ENCODE peak calls at places on chromosomes 7 and 10, in ten cellular contexts. P, D, X, J, E, V, T, O, H and L are unnamed samples.

GRCh38 chr7:14888904-14889482 is 13.6 kb downstream of the DGKB start:
- DNase-seq in P (no peak), D (no peak), X (no peak), J (peak), E (no peak), V (no peak), T (no peak), O (no peak), H (peak), L (no peak)

GRCh38 chr7:45579386-45579785 is 5.2 kb downstream of the ADCY1 start:
- DNase-seq in P (peak), D (no peak), X (no peak), J (no peak), E (no peak), V (peak), T (no peak), O (no peak), H (no peak), L (no peak)

GRCh38 chr7:115340828-115341227 is 418.9 kb downstream of the MDFIC start:
- DNase-seq in P (no peak), D (peak), X (no peak), J (peak), E (no peak), V (no peak), T (no peak), O (no peak), H (peak), L (peak)

GRCh38 chr7:82805527-82805960 is 357.1 kb downstream of the PCLO start:
- DNase-seq in P (no peak), D (peak), X (no peak), J (peak), E (no peak), V (no peak), T (no peak), O (no peak), H (peak), L (peak)

GRCh38 chr10:94630017-94630688 is 53.4 kb upstream of the CYP2C18 start:
- DNase-seq in P (no peak), D (peak), X (peak), J (no peak), E (no peak), V (no peak), T (no peak), O (no peak), H (peak), L (peak)

GRCh38 chr7:108525327-108525984 is 479 bp downstream of the PNPLA8 start:
- DNase-seq in P (no peak), D (peak), X (peak), J (peak), E (no peak), V (no peak), T (no peak), O (no peak), H (peak), L (peak)

GRCh38 chr7:32462451-32462850 is 27.7 kb downstream of the LSM5 start:
- DNase-seq in P (no peak), D (no peak), X (no peak), J (no peak), E (no peak), V (no peak), T (no peak), O (no peak), H (no peak), L (no peak)

GRCh38 chr10:14696763-14697321 is 77.9 kb downstream of the FAM107B start:
- DNase-seq in P (no peak), D (no peak), X (no peak), J (no peak), E (no peak), V (no peak), T (no peak), O (no peak), H (no peak), L (no peak)

GRCh38 chr7:596071-596818 is 76.6 kb upstream of the PDGFA start:
- DNase-seq in P (no peak), D (no peak), X (no peak), J (no peak), E (no peak), V (no peak), T (no peak), O (no peak), H (no peak), L (no peak)

GRCh38 chr10:629186-629998 is 60.1 kb downstream of the DIP2C start:
- DNase-seq in P (no peak), D (no peak), X (no peak), J (no peak), E (no peak), V (no peak), T (no peak), O (no peak), H (no peak), L (no peak)

GRCh38 chr7:22452142-22452763 is 47.7 kb downstream of the STEAP1B start:
- DNase-seq in P (peak), D (peak), X (peak), J (no peak), E (no peak), V (peak), T (peak), O (peak), H (peak), L (peak)

GRCh38 chr7:30896783-30897617 is 14.7 kb upstream of the AQP1 start:
- DNase-seq in P (no peak), D (no peak), X (no peak), J (no peak), E (no peak), V (no peak), T (no peak), O (no peak), H (no peak), L (no peak)

GRCh38 chr7:35874881-35875280 is 74.0 kb downstream of the SEPTIN7 start:
- DNase-seq in P (no peak), D (peak), X (no peak), J (peak), E (no peak), V (no peak), T (no peak), O (no peak), H (peak), L (peak)

GRCh38 chr7:127107601-127108007 is 145.1 kb downstream of the GRM8 start:
- DNase-seq in P (peak), D (peak), X (peak), J (no peak), E (peak), V (no peak), T (peak), O (peak), H (peak), L (peak)

GRCh38 chr10:61761825-61762217 is 99.1 kb downstream of the CABCOCO1 start:
- DNase-seq in P (no peak), D (no peak), X (no peak), J (no peak), E (no peak), V (no peak), T (no peak), O (no peak), H (no peak), L (no peak)

GRCh38 chr10:128751284-128751683 is 625.1 kb upstream of the MKI67 start:
- DNase-seq in P (no peak), D (no peak), X (no peak), J (peak), E (no peak), V (no peak), T (no peak), O (no peak), H (peak), L (no peak)

GRCh38 chr7:3408814-3409595 is 108.0 kb downstream of the SDK1 start:
- DNase-seq in P (no peak), D (peak), X (no peak), J (no peak), E (no peak), V (no peak), T (no peak), O (no peak), H (no peak), L (no peak)

GRCh38 chr7:123552641-123553040 is 5.0 kb downstream of the NDUFA5 start:
- DNase-seq in P (no peak), D (no peak), X (no peak), J (no peak), E (no peak), V (no peak), T (no peak), O (no peak), H (no peak), L (no peak)

GRCh38 chr10:10209152-10209551 is 808.5 kb upstream of the CELF2 start:
- DNase-seq in P (no peak), D (peak), X (no peak), J (peak), E (no peak), V (no peak), T (no peak), O (no peak), H (peak), L (no peak)

GRCh38 chr10:124204726-124205125 is 111.3 kb upstream of the CHST15 start:
- DNase-seq in P (no peak), D (no peak), X (no peak), J (no peak), E (no peak), V (no peak), T (no peak), O (no peak), H (no peak), L (no peak)

GRCh38 chr7:46486264-46487206 is 565.5 kb upstream of the IGFBP3 start:
- DNase-seq in P (no peak), D (peak), X (no peak), J (peak), E (no peak), V (peak), T (no peak), O (no peak), H (peak), L (peak)

GRCh38 chr10:47045331-47045861 is 134.2 kb downstream of the PTPN20 start:
- DNase-seq in P (peak), D (no peak), X (no peak), J (no peak), E (no peak), V (peak), T (no peak), O (no peak), H (no peak), L (no peak)

GRCh38 chr7:155007947-155008346 is 5.0 kb upstream of the PAXIP1 start:
- DNase-seq in P (no peak), D (no peak), X (peak), J (no peak), E (peak), V (no peak), T (no peak), O (no peak), H (peak), L (no peak)

GRCh38 chr10:70748305-70748704 is 36.9 kb downstream of the TBATA start:
- DNase-seq in P (no peak), D (no peak), X (no peak), J (no peak), E (no peak), V (peak), T (no peak), O (no peak), H (no peak), L (no peak)

GRCh38 chr10:43218206-43218950 is 48.5 kb downstream of the RASGEF1A start:
- DNase-seq in P (peak), D (peak), X (no peak), J (no peak), E (no peak), V (peak), T (peak), O (no peak), H (peak), L (peak)

GRCh38 chr10:31242902-31243301 is 76.1 kb upstream of the ZEB1 start:
- DNase-seq in P (no peak), D (peak), X (no peak), J (peak), E (peak), V (no peak), T (no peak), O (peak), H (peak), L (peak)

GRCh38 chr10:18230794-18231193 is 90.6 kb downstream of the CACNB2 start:
- DNase-seq in P (no peak), D (peak), X (no peak), J (peak), E (no peak), V (no peak), T (no peak), O (no peak), H (peak), L (peak)

GRCh38 chr10:110576220-110576619 is 8.7 kb downstream of the SMC3 start:
- DNase-seq in P (no peak), D (peak), X (no peak), J (peak), E (no peak), V (no peak), T (no peak), O (no peak), H (peak), L (peak)

GRCh38 chr7:76358053-76358477 is 726 bp downstream of the YWHAG start:
- DNase-seq in P (peak), D (peak), X (peak), J (no peak), E (peak), V (peak), T (peak), O (peak), H (peak), L (peak)

GRCh38 chr10:9734218-9734617 is 1283.5 kb upstream of the CELF2 start:
- DNase-seq in P (no peak), D (no peak), X (no peak), J (no peak), E (no peak), V (no peak), T (no peak), O (no peak), H (no peak), L (no peak)

GRCh38 chr7:123916240-123916724 is 8.8 kb upstream of the SPAM1 start:
- DNase-seq in P (no peak), D (peak), X (peak), J (no peak), E (no peak), V (no peak), T (no peak), O (no peak), H (peak), L (peak)